ENCODE peak calls at places on chromosomes 5 and 9, in five cellular contexts. One of them, this sample, is unnamed.

GRCh38 chr5:132963175-132964104 is at the start of gene AFF4:
- DNase-seq in IMR-90: peak; percentile 95
- DNase-seq in neuronal stem cell: peak; percentile 94
- DNase-seq in mesendoderm: peak; percentile 98
- DNase-seq in mesenchymal stem cell: peak; percentile 97
- DNase-seq in this sample: peak; percentile 95

GRCh38 chr9:36399980-36400331 is at the start of gene RNF38:
- DNase-seq in neuronal stem cell: no peak
- DNase-seq in mesendoderm: no peak
- DNase-seq in mesenchymal stem cell: no peak
- DNase-seq in IMR-90: no peak
- DNase-seq in this sample: no peak

GRCh38 chr9:94600258-94600657 is 6.6 kb upstream of the FBP2 start:
- DNase-seq in IMR-90: no peak
- DNase-seq in neuronal stem cell: no peak
- DNase-seq in mesenchymal stem cell: no peak
- DNase-seq in mesendoderm: no peak
- DNase-seq in this sample: no peak

GRCh38 chr9:16434522-16434921 is 435.9 kb downstream of the BNC2 start:
- DNase-seq in neuronal stem cell: no peak
- DNase-seq in mesendoderm: peak; percentile 22
- DNase-seq in mesenchymal stem cell: no peak
- DNase-seq in IMR-90: peak; percentile 78
- DNase-seq in this sample: no peak

GRCh38 chr9:130860458-130861316 is 25.6 kb downstream of the ABL1 start:
- DNase-seq in neuronal stem cell: no peak
- DNase-seq in mesenchymal stem cell: peak; percentile 99
- DNase-seq in IMR-90: peak; percentile 99
- DNase-seq in mesendoderm: peak; percentile 61
- DNase-seq in this sample: no peak

GRCh38 chr9:119556129-119556875 is 187.1 kb upstream of the BRINP1 start:
- DNase-seq in neuronal stem cell: peak; percentile 71
- DNase-seq in mesenchymal stem cell: peak; percentile 46
- DNase-seq in IMR-90: peak; percentile 18
- DNase-seq in mesendoderm: peak; percentile 80
- DNase-seq in this sample: peak; percentile 93

GRCh38 chr5:158640581-158640980 is 459.1 kb downstream of the EBF1 start:
- DNase-seq in IMR-90: peak; percentile 26
- DNase-seq in neuronal stem cell: no peak
- DNase-seq in mesendoderm: no peak
- DNase-seq in mesenchymal stem cell: peak; percentile 10
- DNase-seq in this sample: no peak

GRCh38 chr5:158414780-158415179 is 555.8 kb upstream of the CLINT1 start:
- DNase-seq in IMR-90: peak; percentile 86
- DNase-seq in neuronal stem cell: no peak
- DNase-seq in mesenchymal stem cell: peak; percentile 38
- DNase-seq in mesendoderm: no peak
- DNase-seq in this sample: no peak

GRCh38 chr5:148970876-148971275 is 92.0 kb downstream of the SH3TC2 start:
- DNase-seq in mesenchymal stem cell: no peak
- DNase-seq in IMR-90: no peak
- DNase-seq in mesendoderm: no peak
- DNase-seq in neuronal stem cell: no peak
- DNase-seq in this sample: no peak

GRCh38 chr5:159903134-159903533 is 13.1 kb upstream of the ADRA1B start:
- DNase-seq in mesendoderm: no peak
- DNase-seq in neuronal stem cell: no peak
- DNase-seq in mesenchymal stem cell: no peak
- DNase-seq in IMR-90: no peak
- DNase-seq in this sample: no peak

GRCh38 chr9:10678790-10679189 is 66.0 kb upstream of the PTPRD start:
- DNase-seq in mesendoderm: no peak
- DNase-seq in mesenchymal stem cell: peak; percentile 91
- DNase-seq in neuronal stem cell: no peak
- DNase-seq in IMR-90: peak; percentile 4
- DNase-seq in this sample: no peak

GRCh38 chr5:54470677-54471076 is 15.2 kb downstream of the HSPB3 start:
- DNase-seq in IMR-90: peak; percentile 81
- DNase-seq in mesendoderm: no peak
- DNase-seq in neuronal stem cell: no peak
- DNase-seq in mesenchymal stem cell: no peak
- DNase-seq in this sample: no peak

GRCh38 chr5:57446966-57447365 is 35.6 kb downstream of the ACTBL2 start:
- DNase-seq in neuronal stem cell: no peak
- DNase-seq in mesendoderm: no peak
- DNase-seq in IMR-90: no peak
- DNase-seq in mesenchymal stem cell: no peak
- DNase-seq in this sample: no peak

GRCh38 chr5:126508251-126508961 is 85.2 kb downstream of the GRAMD2B start:
- DNase-seq in IMR-90: no peak
- DNase-seq in neuronal stem cell: no peak
- DNase-seq in mesenchymal stem cell: peak; percentile 54
- DNase-seq in mesendoderm: no peak
- DNase-seq in this sample: no peak

GRCh38 chr9:95284152-95284551 is 33.4 kb downstream of the FANCC start:
- DNase-seq in neuronal stem cell: no peak
- DNase-seq in IMR-90: peak; percentile 94
- DNase-seq in mesendoderm: no peak
- DNase-seq in mesenchymal stem cell: peak; percentile 86
- DNase-seq in this sample: no peak

GRCh38 chr9:18346761-18347160 is 127.2 kb upstream of the ADAMTSL1 start:
- DNase-seq in neuronal stem cell: peak; percentile 15
- DNase-seq in mesendoderm: no peak
- DNase-seq in mesenchymal stem cell: no peak
- DNase-seq in IMR-90: no peak
- DNase-seq in this sample: no peak

GRCh38 chr5:1732238-1732880 is 67.3 kb downstream of the MRPL36 start:
- DNase-seq in mesenchymal stem cell: no peak
- DNase-seq in IMR-90: no peak
- DNase-seq in neuronal stem cell: no peak
- DNase-seq in mesendoderm: no peak
- DNase-seq in this sample: no peak

GRCh38 chr5:126917918-126918623 is 112.3 kb downstream of the MARCHF3 start:
- DNase-seq in mesenchymal stem cell: peak; percentile 62
- DNase-seq in neuronal stem cell: no peak
- DNase-seq in mesendoderm: peak; percentile 53
- DNase-seq in IMR-90: peak; percentile 74
- DNase-seq in this sample: no peak

GRCh38 chr9:82492274-82492673 is 503.7 kb downstream of the SPATA31D1 start:
- DNase-seq in mesenchymal stem cell: no peak
- DNase-seq in IMR-90: no peak
- DNase-seq in mesendoderm: no peak
- DNase-seq in neuronal stem cell: no peak
- DNase-seq in this sample: no peak

GRCh38 chr9:112334319-112334828 is 955 bp upstream of the PTBP3 start:
- DNase-seq in IMR-90: peak; percentile 38
- DNase-seq in mesendoderm: no peak
- DNase-seq in neuronal stem cell: no peak
- DNase-seq in mesenchymal stem cell: peak; percentile 49
- DNase-seq in this sample: no peak

GRCh38 chr9:112332272-112332671 is 1.1 kb downstream of the PTBP3 start:
- DNase-seq in mesenchymal stem cell: peak; percentile 35
- DNase-seq in neuronal stem cell: no peak
- DNase-seq in IMR-90: no peak
- DNase-seq in mesendoderm: no peak
- DNase-seq in this sample: no peak

GRCh38 chr9:112332674-112332976 is 794 bp downstream of the PTBP3 start:
- DNase-seq in mesenchymal stem cell: no peak
- DNase-seq in mesendoderm: no peak
- DNase-seq in neuronal stem cell: no peak
- DNase-seq in IMR-90: no peak
- DNase-seq in this sample: no peak

GRCh38 chr9:112332977-112333638 is at the start of gene PTBP3:
- DNase-seq in mesenchymal stem cell: peak; percentile 80
- DNase-seq in mesendoderm: peak; percentile 85
- DNase-seq in IMR-90: peak; percentile 48
- DNase-seq in neuronal stem cell: peak; percentile 70
- DNase-seq in this sample: peak; percentile 79

GRCh38 chr9:112333639-112334318 is 360 bp upstream of the PTBP3 start:
- DNase-seq in mesendoderm: peak; percentile 97
- DNase-seq in IMR-90: peak; percentile 95
- DNase-seq in mesenchymal stem cell: peak; percentile 95
- DNase-seq in neuronal stem cell: peak; percentile 97
- DNase-seq in this sample: peak; percentile 85
- H3K4ac ChIP-seq in mesendoderm: peak overlapping the region; percentile 46
- H3K4ac ChIP-seq in IMR-90: peak overlapping the region; percentile 84
- H3K4ac ChIP-seq in mesenchymal stem cell: no peak overlapping the region
- H3K4ac ChIP-seq in neuronal stem cell: no peak overlapping the region
- H3K4ac ChIP-seq in this sample: no peak overlapping the region

GRCh38 chr5:128236334-128236733 is 152.8 kb downstream of the SLC12A2 start:
- DNase-seq in IMR-90: no peak
- DNase-seq in neuronal stem cell: no peak
- DNase-seq in mesendoderm: no peak
- DNase-seq in mesenchymal stem cell: no peak
- DNase-seq in this sample: no peak

GRCh38 chr5:128237504-128237903 is 153.9 kb downstream of the SLC12A2 start:
- DNase-seq in neuronal stem cell: no peak
- DNase-seq in mesenchymal stem cell: no peak
- DNase-seq in IMR-90: peak; percentile 23
- DNase-seq in mesendoderm: no peak
- DNase-seq in this sample: no peak

GRCh38 chr5:128245974-128246373 is 162.4 kb downstream of the SLC12A2 start:
- DNase-seq in mesendoderm: peak; percentile 10
- DNase-seq in mesenchymal stem cell: no peak
- DNase-seq in IMR-90: no peak
- DNase-seq in neuronal stem cell: no peak
- DNase-seq in this sample: no peak

GRCh38 chr5:128237000-128237399 is 153.4 kb downstream of the SLC12A2 start:
- DNase-seq in IMR-90: no peak
- DNase-seq in mesenchymal stem cell: no peak
- DNase-seq in neuronal stem cell: no peak
- DNase-seq in mesendoderm: no peak
- DNase-seq in this sample: no peak

DNA sequence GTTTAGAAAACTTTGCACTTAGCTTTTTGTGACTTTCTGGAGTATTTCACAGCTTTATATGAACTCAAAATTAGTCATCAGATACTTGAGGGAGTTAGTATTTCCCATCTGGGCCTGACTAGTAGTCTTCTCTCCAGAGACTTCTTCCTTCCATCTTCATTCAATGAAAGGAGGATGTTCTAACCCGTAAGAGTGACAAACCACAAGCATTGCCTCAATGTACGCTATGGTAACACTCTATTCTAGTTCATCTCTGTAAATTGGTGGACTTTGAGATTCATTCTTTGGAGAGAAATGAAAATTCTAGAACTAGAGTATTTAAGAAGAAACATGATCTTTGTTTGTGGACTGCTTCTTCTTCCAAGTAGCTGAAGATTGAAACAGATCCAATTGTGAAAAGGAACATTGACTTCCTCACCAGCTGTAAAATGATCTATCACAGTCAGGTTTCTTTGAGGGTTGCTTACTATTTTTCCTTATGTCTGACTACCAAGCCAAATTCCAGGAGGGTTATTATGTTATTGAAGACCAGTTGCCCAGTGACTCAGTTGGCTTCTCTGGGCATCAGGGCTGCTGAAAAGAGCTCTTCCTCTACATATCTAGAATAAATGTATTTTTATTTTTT is 157.6 kb downstream of the SLC12A2 start:
- DNase-seq in IMR-90: peak; percentile 20
- DNase-seq in mesenchymal stem cell: no peak
- DNase-seq in neuronal stem cell: no peak
- DNase-seq in mesendoderm: no peak
- DNase-seq in this sample: no peak
- H3K4ac ChIP-seq in IMR-90: no peak overlapping the region
- H3K4ac ChIP-seq in mesenchymal stem cell: no peak overlapping the region
- H3K4ac ChIP-seq in neuronal stem cell: no peak overlapping the region
- H3K4ac ChIP-seq in mesendoderm: no peak overlapping the region
- H3K4ac ChIP-seq in this sample: no peak overlapping the region

GRCh38 chr9:134347996-134348395 is 21.7 kb downstream of the RXRA start:
- DNase-seq in mesendoderm: no peak
- DNase-seq in IMR-90: no peak
- DNase-seq in mesenchymal stem cell: no peak
- DNase-seq in neuronal stem cell: no peak
- DNase-seq in this sample: no peak

GRCh38 chr9:134345737-134346136 is 19.5 kb downstream of the RXRA start:
- DNase-seq in neuronal stem cell: no peak
- DNase-seq in IMR-90: no peak
- DNase-seq in mesendoderm: no peak
- DNase-seq in mesenchymal stem cell: no peak
- DNase-seq in this sample: no peak

GRCh38 chr9:134346151-134346550 is 19.9 kb downstream of the RXRA start:
- DNase-seq in mesenchymal stem cell: no peak
- DNase-seq in IMR-90: peak; percentile 7
- DNase-seq in mesendoderm: no peak
- DNase-seq in neuronal stem cell: no peak
- DNase-seq in this sample: no peak

GRCh38 chr9:134348404-134349155 is 22.3 kb downstream of the RXRA start:
- DNase-seq in mesenchymal stem cell: no peak
- DNase-seq in mesendoderm: no peak
- DNase-seq in neuronal stem cell: no peak
- DNase-seq in IMR-90: no peak
- DNase-seq in this sample: no peak

GRCh38 chr9:134346840-134347239 is 20.6 kb downstream of the RXRA start:
- DNase-seq in mesenchymal stem cell: no peak
- DNase-seq in neuronal stem cell: no peak
- DNase-seq in mesendoderm: no peak
- DNase-seq in IMR-90: no peak
- DNase-seq in this sample: no peak
- H3K4ac ChIP-seq in mesenchymal stem cell: no peak overlapping the region
- H3K4ac ChIP-seq in neuronal stem cell: no peak overlapping the region
- H3K4ac ChIP-seq in mesendoderm: no peak overlapping the region
- H3K4ac ChIP-seq in IMR-90: no peak overlapping the region
- H3K4ac ChIP-seq in this sample: no peak overlapping the region

DNA sequence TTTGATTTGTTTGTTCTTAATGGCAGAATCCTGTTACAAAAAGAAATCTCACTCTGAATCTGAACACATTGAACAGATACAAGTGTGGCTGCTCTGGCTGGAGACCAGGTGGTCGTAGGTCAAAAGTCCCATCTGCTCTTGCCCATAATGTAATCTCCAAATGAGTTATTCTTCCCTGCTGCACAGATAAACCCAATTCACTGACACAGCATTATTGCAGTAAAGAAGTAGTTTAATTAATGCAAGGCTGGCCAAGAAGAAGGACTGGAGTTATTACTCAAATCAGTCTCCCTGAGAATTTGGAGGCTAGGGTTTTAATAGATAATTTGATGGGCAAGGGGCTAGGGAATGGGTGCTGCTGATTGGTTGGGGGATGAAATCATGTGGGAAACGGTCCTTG is 52.6 kb downstream of the PUM3 start:
- DNase-seq in mesenchymal stem cell: no peak
- DNase-seq in IMR-90: no peak
- DNase-seq in neuronal stem cell: no peak
- DNase-seq in mesendoderm: no peak
- DNase-seq in this sample: no peak
- H3K4ac ChIP-seq in mesenchymal stem cell: no peak overlapping the region
- H3K4ac ChIP-seq in IMR-90: no peak overlapping the region
- H3K4ac ChIP-seq in neuronal stem cell: no peak overlapping the region
- H3K4ac ChIP-seq in mesendoderm: no peak overlapping the region
- H3K4ac ChIP-seq in this sample: no peak overlapping the region

This sample was measured in H1.